ENCODE peak calls at places on chromosomes 2 and 18, in ten cellular contexts. M, B, R, Z, J, V, Q, X, N and O are unnamed samples.

GRCh38 chr2:155368934-155369333 is 670.4 kb downstream of the KCNJ3 start:
- DNase-seq in M (peak; percentile 32), B (peak; percentile 24), R (no peak), Z (no peak), J (peak; percentile 34), V (no peak), Q (no peak), X (no peak), N (no peak), O (no peak)

GRCh38 chr2:7884338-7884737 is 797.5 kb upstream of the ID2 start:
- DNase-seq in M (no peak), B (no peak), R (no peak), Z (no peak), J (no peak), V (no peak), Q (no peak), X (no peak), N (no peak), O (no peak)

GRCh38 chr2:100584811-100585210 is 22.0 kb downstream of the PDCL3 start:
- DNase-seq in M (no peak), B (no peak), R (peak; percentile 31), Z (no peak), J (no peak), V (no peak), Q (no peak), X (no peak), N (peak; percentile 36), O (no peak)

GRCh38 chr18:76168206-76168605 is 326.8 kb downstream of the ZNF516 start:
- DNase-seq in M (no peak), B (no peak), R (no peak), Z (no peak), J (no peak), V (no peak), Q (no peak), X (no peak), N (no peak), O (no peak)

GRCh38 chr2:8234757-8235374 is 447.0 kb upstream of the ID2 start:
- DNase-seq in M (no peak), B (no peak), R (no peak), Z (no peak), J (peak; percentile 97), V (no peak), Q (no peak), X (no peak), N (no peak), O (no peak)

GRCh38 chr2:123080331-123080730 is 944.8 kb upstream of the CNTNAP5 start:
- DNase-seq in M (no peak), B (peak; percentile 14), R (no peak), Z (no peak), J (no peak), V (no peak), Q (no peak), X (no peak), N (no peak), O (no peak)

GRCh38 chr2:49207204-49207603 is 52.9 kb upstream of the FSHR start:
- DNase-seq in M (no peak), B (no peak), R (no peak), Z (no peak), J (no peak), V (no peak), Q (no peak), X (no peak), N (no peak), O (no peak)

GRCh38 chr18:58670561-58671121 is 624 bp upstream of the MALT1 start:
- DNase-seq in M (no peak), B (no peak), R (no peak), Z (no peak), J (no peak), V (no peak), Q (no peak), X (no peak), N (no peak), O (no peak)

GRCh38 chr2:185456517-185456916 is 282.1 kb upstream of the FSIP2 start:
- DNase-seq in M (peak; percentile 28), B (peak; percentile 31), R (no peak), Z (no peak), J (no peak), V (no peak), Q (no peak), X (no peak), N (no peak), O (no peak)

GRCh38 chr18:67731853-67732252 is 215.3 kb upstream of the DSEL start:
- DNase-seq in M (peak; percentile 68), B (peak; percentile 22), R (no peak), Z (no peak), J (no peak), V (no peak), Q (no peak), X (no peak), N (no peak), O (no peak)

GRCh38 chr2:81324046-81324445 is 1019.5 kb upstream of the LRRTM1 start:
- DNase-seq in M (no peak), B (peak; percentile 7), R (no peak), Z (no peak), J (peak; percentile 1), V (no peak), Q (no peak), X (no peak), N (no peak), O (no peak)

GRCh38 chr18:52499646-52500045 is 159.6 kb downstream of the DCC start:
- DNase-seq in M (no peak), B (no peak), R (no peak), Z (no peak), J (no peak), V (no peak), Q (no peak), X (no peak), N (no peak), O (no peak)

GRCh38 chr18:68418881-68419280 is 296.0 kb downstream of the TMX3 start:
- DNase-seq in M (peak; percentile 15), B (peak; percentile 63), R (no peak), Z (no peak), J (no peak), V (no peak), Q (no peak), X (no peak), N (no peak), O (no peak)

GRCh38 chr18:13232060-13232917 is 13.7 kb downstream of the LDLRAD4 start:
- DNase-seq in M (no peak), B (no peak), R (no peak), Z (no peak), J (no peak), V (no peak), Q (no peak), X (no peak), N (no peak), O (peak; percentile 20)

GRCh38 chr2:73083886-73084792 is 12.6 kb upstream of the SFXN5 start:
- DNase-seq in M (no peak), B (no peak), R (no peak), Z (no peak), J (no peak), V (no peak), Q (no peak), X (no peak), N (no peak), O (no peak)

GRCh38 chr2:63763336-63764056 is 78.2 kb upstream of the UGP2 start:
- DNase-seq in M (peak; percentile 67), B (peak; percentile 23), R (no peak), Z (no peak), J (no peak), V (no peak), Q (no peak), X (no peak), N (no peak), O (no peak)

GRCh38 chr2:63057249-63058148 is 6.9 kb downstream of the OTX1 start:
- DNase-seq in M (no peak), B (no peak), R (no peak), Z (no peak), J (no peak), V (no peak), Q (no peak), X (no peak), N (no peak), O (no peak)

GRCh38 chr2:197191177-197191947 is 119.2 kb downstream of the ANKRD44 start:
- DNase-seq in M (peak; percentile 52), B (peak; percentile 61), R (no peak), Z (no peak), J (peak; percentile 83), V (no peak), Q (no peak), X (peak; percentile 39), N (peak; percentile 69), O (no peak)

GRCh38 chr2:9053534-9053931 is 50.0 kb upstream of the MBOAT2 start:
- DNase-seq in M (peak; percentile 41), B (peak; percentile 41), R (no peak), Z (no peak), J (no peak), V (no peak), Q (no peak), X (no peak), N (no peak), O (no peak)

GRCh38 chr18:11785444-11786055 is 65.7 kb upstream of the CHMP1B start:
- DNase-seq in M (no peak), B (no peak), R (no peak), Z (no peak), J (no peak), V (no peak), Q (no peak), X (no peak), N (no peak), O (no peak)